ENCODE peak calls at places on chromosomes 12 and 14, in eight cellular contexts. X is NCI-H1694; G is stimulated activated CD4-positive, alpha-beta T cell treated with anti-CD3 and anti-CD28 coated beads, TNF-alpha, amount 100 ng/mL, for 24 hours; K is spleen; E is substantia nigra; H is A549; M is mucosa of gallbladder; O is activated CD4-positive, alpha-beta memory T cell treated with anti-CD3 and anti-CD28 coated beads, Interleukin-2, amount 10 ng/mL, durations not matched to agents 7 days and 5 days. Y is an unnamed sample.

GRCh38 chr14:100837812-100838170 is 11.9 kb downstream of the MEG3 start:
- DNase-seq in K (peak), E (no peak), G (no peak), M (no peak), O (no peak), X (no peak), H (no peak), Y (no peak)

GRCh38 chr12:48717252-48717695 is 767 bp upstream of the CCNT1 start:
- DNase-seq in M (no peak), K (no peak), X (no peak), G (no peak), O (no peak), E (no peak), H (no peak), Y (no peak)

GRCh38 chr14:24959791-24960331 is 90.1 kb downstream of the STXBP6 start:
- DNase-seq in O (no peak), K (no peak), E (no peak), G (no peak), M (no peak), H (no peak), X (no peak), Y (no peak)

GRCh38 chr12:73531752-73532151 is 1005.9 kb upstream of the ATXN7L3B start:
- DNase-seq in O (no peak), E (no peak), X (no peak), H (no peak), K (no peak), G (no peak), M (no peak), Y (no peak)

GRCh38 chr12:89384050-89384749 is 31.9 kb upstream of the DUSP6 start:
- DNase-seq in H (no peak), G (no peak), E (peak), K (no peak), O (no peak), M (peak), X (no peak), Y (peak)

GRCh38 chr12:22738945-22739344 is 114.0 kb downstream of the ETNK1 start:
- DNase-seq in H (no peak), O (no peak), E (no peak), M (no peak), G (no peak), K (no peak), X (no peak), Y (no peak)

GRCh38 chr12:85835810-85836715 is at the start of gene RASSF9:
- DNase-seq in O (no peak), X (no peak), M (peak), E (no peak), H (no peak), G (no peak), K (no peak), Y (peak)

GRCh38 chr14:75673345-75673744 is 12.3 kb downstream of the TTLL5 start:
- DNase-seq in E (no peak), K (no peak), H (no peak), M (no peak), G (no peak), O (no peak), X (no peak), Y (no peak)

GRCh38 chr14:88612981-88613380 is 50.1 kb downstream of the ZC3H14 start:
- DNase-seq in K (no peak), O (no peak), X (no peak), E (no peak), G (no peak), H (no peak), M (no peak), Y (no peak)

Y was measured in left colon.